ENCODE peak calls at places on chromosome 10, in seven cellular contexts. G is IMR-90, D is A549, Q is HepG2, P is H1, U is SK-N-SH, Y is GM12878. N is an unnamed sample. For H3K4me1, the result is how much of the 10 kb centered on the place peaks cover.

GRCh38 chr10:68900427-68901105 is 549 bp upstream of the DDX50 start:
- DNase-seq in P (peak), U (no peak), Y (peak), G (peak), D (peak), Q (no peak), N (no peak)

GRCh38 chr10:121928528-121928884 is 675 bp upstream of the ATE1 start:
- DNase-seq in Y (no peak), D (no peak), Q (no peak), P (no peak), G (peak), U (no peak), N (no peak)

GRCh38 chr10:75959209-75959608 is 527.8 kb downstream of the LRMDA start:
- DNase-seq in U (no peak), G (peak), D (peak), Q (peak), Y (no peak), P (no peak), N (no peak)

GRCh38 chr10:17817316-17817715 is 8.2 kb downstream of the MRC1 start:
- DNase-seq in P (no peak), G (no peak), U (no peak), Y (no peak), Q (no peak), D (no peak), N (no peak)

GRCh38 chr10:86756511-86757109 is at the start of gene BMPR1A:
- DNase-seq in U (peak), G (peak), Q (no peak), P (no peak), Y (no peak), D (no peak), N (peak)

GRCh38 chr10:129693382-129693781 is 226.3 kb downstream of the MGMT start:
- DNase-seq in Y (no peak), G (no peak), Q (no peak), D (no peak), U (no peak), P (no peak), N (no peak)

GRCh38 chr10:114519756-114520288 is 115.5 kb upstream of the AFAP1L2 start:
- DNase-seq in D (no peak), Y (no peak), G (no peak), U (no peak), P (no peak), Q (no peak), N (no peak)

GRCh38 chr10:43214071-43214955 is 52.6 kb downstream of the RASGEF1A start:
- DNase-seq in P (no peak), Y (no peak), G (peak), D (peak), U (no peak), Q (no peak), N (no peak)

GRCh38 chr10:47458466-47459154 is 25.3 kb downstream of the ANXA8 start:
- DNase-seq in D (no peak), G (peak), P (peak), Q (no peak), Y (no peak), U (no peak), N (no peak)

GRCh38 chr10:62778125-62778524 is 26.4 kb upstream of the ADO start:
- DNase-seq in U (no peak), Q (no peak), Y (no peak), G (no peak), D (no peak), P (no peak), N (no peak)

GRCh38 chr10:92593553-92594046 is 670 bp downstream of the KIF11 start:
- DNase-seq in U (no peak), P (no peak), Q (no peak), G (no peak), Y (no peak), D (no peak), N (no peak)

GRCh38 chr10:62109532-62110293 is 158.9 kb downstream of the RTKN2 start:
- DNase-seq in G (no peak), D (no peak), U (no peak), Y (peak), P (no peak), Q (no peak), N (no peak)

GRCh38 chr10:96334888-96335526 is 23.8 kb downstream of the OPALIN start:
- DNase-seq in Y (no peak), Q (peak), U (peak), D (peak), P (peak), G (peak), N (peak)

GRCh38 chr10:66467042-66467441 is 458.8 kb upstream of the LRRTM3 start:
- DNase-seq in D (no peak), U (no peak), Q (no peak), Y (no peak), P (no peak), G (no peak), N (no peak)

GRCh38 chr10:61939575-61940301 is 38.2 kb downstream of the ARID5B start:
- DNase-seq in Q (no peak), U (no peak), G (peak), Y (no peak), D (no peak), P (no peak), N (peak)

GRCh38 chr10:80515511-80515910 is 22.2 kb upstream of the SH2D4B start:
- DNase-seq in U (no peak), Y (no peak), P (no peak), D (no peak), Q (no peak), G (no peak), N (no peak)

GRCh38 chr10:33295851-33296250 is 38.6 kb downstream of the NRP1 start:
- DNase-seq in U (no peak), P (no peak), D (no peak), G (no peak), Q (no peak), Y (no peak), N (no peak)

GRCh38 chr10:102419561-102420442 is 834 bp upstream of the FBXL15 start:
- DNase-seq in P (peak), Q (peak), G (no peak), U (peak), D (peak), Y (no peak), N (peak)

GRCh38 chr10:31698169-31698890 is 230.3 kb downstream of the ARHGAP12 start:
- DNase-seq in Y (no peak), D (no peak), P (no peak), Q (no peak), U (no peak), G (peak), N (no peak)

GRCh38 chr10:77566914-77567566 is 70.6 kb downstream of the KCNMA1 start:
- DNase-seq in U (no peak), P (no peak), G (no peak), D (no peak), Q (no peak), Y (no peak), N (no peak)

GRCh38 chr10:77563638-77564270 is 73.9 kb downstream of the KCNMA1 start:
- DNase-seq in G (no peak), Q (no peak), Y (no peak), U (no peak), P (no peak), D (no peak), N (no peak)

GRCh38 chr10:77565590-77566023 is 72.0 kb downstream of the KCNMA1 start:
- DNase-seq in P (no peak), G (no peak), Q (no peak), U (no peak), D (no peak), Y (no peak), N (no peak)

GRCh38 chr10:77564781-77565589 is 72.6 kb downstream of the KCNMA1 start:
- DNase-seq in U (no peak), Q (no peak), Y (no peak), D (peak), P (peak), G (peak), N (no peak)

GRCh38 chr10:77566228-77566627 is 71.4 kb downstream of the KCNMA1 start:
- DNase-seq in G (peak), P (no peak), D (no peak), Y (no peak), Q (no peak), U (no peak), N (no peak)
- H3K4me1 ChIP-seq in G (under half), P (under half), D (half or more), Y (under half), Q (under half), U (under half), N (under half)

GRCh38 chr10:88390041-88390440 is 193.1 kb downstream of the RNLS start:
- DNase-seq in U (no peak), P (no peak), D (no peak), G (no peak), Y (no peak), Q (no peak), N (no peak)

GRCh38 chr10:88392222-88392621 is 190.9 kb downstream of the RNLS start:
- DNase-seq in D (no peak), Y (peak), G (no peak), P (no peak), Q (no peak), U (no peak), N (no peak)

GRCh38 chr10:88386204-88386877 is 196.8 kb downstream of the RNLS start:
- DNase-seq in Q (peak), Y (peak), P (no peak), D (peak), G (no peak), U (peak), N (no peak)

GRCh38 chr10:88386878-88387773 is 196.0 kb downstream of the RNLS start:
- DNase-seq in D (peak), U (peak), G (peak), Q (peak), Y (peak), P (no peak), N (no peak)

GRCh38 chr10:88389456-88389855 is 193.7 kb downstream of the RNLS start:
- DNase-seq in P (no peak), Y (peak), U (no peak), G (peak), D (no peak), Q (peak), N (no peak)
- TF ChIP-seq RFX5 in P (no peak), Y (no peak), U (peak), G (no peak), D (no peak), Q (no peak), N (no peak)

GRCh38 chr10:56383806-56384205 is 22.7 kb upstream of the ZWINT start:
- DNase-seq in G (no peak), Q (no peak), D (no peak), Y (no peak), U (no peak), P (no peak), N (no peak)
- H3K4me1 ChIP-seq in G (under half), Q (under half), D (under half), Y (under half), U (under half), P (under half), N (under half)

DNA sequence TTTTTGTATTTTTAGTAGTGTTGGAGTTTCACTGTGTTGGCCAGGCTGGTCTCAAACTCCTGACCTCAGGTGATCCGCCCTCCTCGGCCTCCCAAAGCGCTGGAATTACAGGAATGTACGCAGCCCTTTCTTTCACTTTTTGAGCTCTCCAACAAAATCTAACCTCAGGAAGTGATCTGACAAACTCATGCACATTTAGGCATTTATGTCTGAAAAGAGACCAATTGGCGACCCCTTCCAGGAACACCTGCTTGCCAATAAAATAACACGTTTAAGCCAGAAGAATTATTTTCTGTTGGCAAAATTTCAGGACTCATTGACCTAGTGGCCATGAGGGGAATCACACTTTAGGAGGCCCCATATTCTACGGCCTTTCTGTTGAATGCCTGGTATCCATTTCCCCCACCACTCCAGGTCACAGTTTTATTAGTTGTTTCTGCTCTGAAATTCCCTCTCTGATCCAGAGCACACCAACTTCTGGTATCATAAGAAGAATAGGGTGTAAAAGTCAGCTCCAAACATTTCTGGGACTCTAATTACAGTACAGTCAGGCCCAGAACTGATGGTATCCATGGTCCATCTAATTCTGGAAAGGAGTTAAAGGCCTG is 65.8 kb upstream of the FRMD4A start:
- DNase-seq in Y (no peak), U (peak), Q (no peak), G (no peak), D (no peak), P (no peak), N (peak)
- TF ChIP-seq RFX5 in Y (no peak), U (no peak), Q (no peak), G (no peak), D (no peak), P (no peak), N (no peak)

GRCh38 chr10:79149662-79150443 is 81.1 kb downstream of the ZMIZ1 start:
- DNase-seq in P (no peak), Y (no peak), Q (no peak), D (peak), U (peak), G (peak), N (peak)

GRCh38 chr10:79153753-79154152 is 85.0 kb downstream of the ZMIZ1 start:
- DNase-seq in Y (no peak), Q (no peak), U (no peak), G (no peak), P (no peak), D (no peak), N (no peak)

GRCh38 chr10:79150444-79150754 is 81.6 kb downstream of the ZMIZ1 start:
- DNase-seq in D (no peak), G (no peak), Q (no peak), Y (no peak), P (no peak), U (no peak), N (no peak)

GRCh38 chr10:79155301-79156081 is 86.7 kb downstream of the ZMIZ1 start:
- DNase-seq in G (peak), D (no peak), U (no peak), Q (no peak), Y (no peak), P (no peak), N (no peak)

DNA sequence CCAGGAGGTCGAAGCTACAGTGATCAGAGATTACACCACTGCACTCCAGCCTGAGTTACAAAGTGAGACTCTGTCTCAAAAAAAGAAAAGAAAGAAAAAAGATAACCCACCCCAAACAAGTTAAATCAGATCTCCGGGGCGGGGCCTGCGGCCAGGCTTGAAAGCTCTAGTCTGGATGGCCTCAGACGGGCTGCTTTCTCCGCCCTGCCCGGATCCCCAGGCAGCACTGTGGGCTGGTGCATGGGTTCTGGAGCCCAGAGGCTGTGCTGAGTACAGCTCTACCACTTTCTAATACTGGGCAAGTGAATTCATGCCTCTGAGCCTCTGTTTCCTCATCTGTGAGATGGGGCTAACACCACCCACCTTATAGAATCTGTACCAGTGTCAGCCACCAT is 83.7 kb downstream of the ZMIZ1 start:
- DNase-seq in Y (no peak), D (no peak), Q (no peak), G (no peak), U (no peak), P (no peak), N (peak)
- H3K4me1 ChIP-seq in Y (under half), D (half or more), Q (half or more), G (half or more), U (half or more), P (under half), N (half or more)